ENCODE peak calls at places on chromosome 5, in six cellular contexts. One of them, this sample, is unnamed. For H3K4me1, the result is how much of the 10 kb centered on the place peaks cover.

GRCh38 chr5:92916036-92916435 is 665.0 kb downstream of the NR2F1-AS1 start:
- DNase-seq in SK-N-SH: no peak
- DNase-seq in HCT116: no peak
- DNase-seq in OCI-LY7: no peak
- DNase-seq in neural progenitor cell: no peak
- DNase-seq in MM.1S: no peak
- DNase-seq in this sample: peak

GRCh38 chr5:175444060-175444904 is at the start of gene DRD1:
- DNase-seq in SK-N-SH: peak
- DNase-seq in HCT116: no peak
- DNase-seq in OCI-LY7: peak
- DNase-seq in neural progenitor cell: peak
- DNase-seq in MM.1S: peak
- DNase-seq in this sample: peak

GRCh38 chr5:50751064-50751657 is 84.7 kb downstream of the PARP8 start:
- DNase-seq in SK-N-SH: peak
- DNase-seq in HCT116: peak
- DNase-seq in OCI-LY7: peak
- DNase-seq in neural progenitor cell: peak
- DNase-seq in MM.1S: peak
- DNase-seq in this sample: peak

GRCh38 chr5:179278119-179278518 is 67.1 kb downstream of the ADAMTS2 start:
- DNase-seq in SK-N-SH: peak
- DNase-seq in HCT116: no peak
- DNase-seq in OCI-LY7: no peak
- DNase-seq in neural progenitor cell: no peak
- DNase-seq in MM.1S: no peak
- DNase-seq in this sample: no peak

GRCh38 chr5:14588145-14588544 is 6.6 kb downstream of the OTULINL start:
- DNase-seq in SK-N-SH: no peak
- DNase-seq in HCT116: no peak
- DNase-seq in OCI-LY7: no peak
- DNase-seq in neural progenitor cell: no peak
- DNase-seq in MM.1S: no peak
- DNase-seq in this sample: no peak

GRCh38 chr5:176697929-176698520 is 50.7 kb downstream of the TSPAN17 start:
- DNase-seq in SK-N-SH: no peak
- DNase-seq in HCT116: no peak
- DNase-seq in OCI-LY7: no peak
- DNase-seq in neural progenitor cell: peak
- DNase-seq in MM.1S: no peak
- DNase-seq in this sample: no peak

GRCh38 chr5:154320690-154321089 is 125.1 kb upstream of the SAP30L start:
- DNase-seq in SK-N-SH: no peak
- DNase-seq in HCT116: no peak
- DNase-seq in OCI-LY7: no peak
- DNase-seq in neural progenitor cell: no peak
- DNase-seq in MM.1S: no peak
- DNase-seq in this sample: no peak

GRCh38 chr5:3187846-3188425 is 407.7 kb upstream of the IRX1 start:
- DNase-seq in SK-N-SH: no peak
- DNase-seq in HCT116: no peak
- DNase-seq in OCI-LY7: no peak
- DNase-seq in neural progenitor cell: no peak
- DNase-seq in MM.1S: peak
- DNase-seq in this sample: no peak

GRCh38 chr5:136769900-136770684 is 404.7 kb upstream of the TRPC7 start:
- DNase-seq in SK-N-SH: peak
- DNase-seq in HCT116: peak
- DNase-seq in OCI-LY7: peak
- DNase-seq in neural progenitor cell: peak
- DNase-seq in MM.1S: peak
- DNase-seq in this sample: peak

GRCh38 chr5:96222129-96222528 is 210.9 kb downstream of the PCSK1 start:
- DNase-seq in SK-N-SH: no peak
- DNase-seq in HCT116: no peak
- DNase-seq in OCI-LY7: no peak
- DNase-seq in neural progenitor cell: no peak
- DNase-seq in MM.1S: no peak
- DNase-seq in this sample: no peak

GRCh38 chr5:9339206-9339818 is 206.6 kb downstream of the SEMA5A start:
- DNase-seq in SK-N-SH: peak
- DNase-seq in HCT116: no peak
- DNase-seq in OCI-LY7: peak
- DNase-seq in neural progenitor cell: peak
- DNase-seq in MM.1S: peak
- DNase-seq in this sample: no peak

GRCh38 chr5:132484386-132484715 is 6.2 kb downstream of the IRF1 start:
- DNase-seq in SK-N-SH: no peak
- DNase-seq in HCT116: no peak
- DNase-seq in OCI-LY7: no peak
- DNase-seq in neural progenitor cell: no peak
- DNase-seq in MM.1S: no peak
- DNase-seq in this sample: no peak
- H3K4me1 ChIP-seq in SK-N-SH: under half
- H3K4me1 ChIP-seq in HCT116: under half
- H3K4me1 ChIP-seq in OCI-LY7: under half
- H3K4me1 ChIP-seq in neural progenitor cell: under half
- H3K4me1 ChIP-seq in MM.1S: half or more
- H3K4me1 ChIP-seq in this sample: under half

DNA sequence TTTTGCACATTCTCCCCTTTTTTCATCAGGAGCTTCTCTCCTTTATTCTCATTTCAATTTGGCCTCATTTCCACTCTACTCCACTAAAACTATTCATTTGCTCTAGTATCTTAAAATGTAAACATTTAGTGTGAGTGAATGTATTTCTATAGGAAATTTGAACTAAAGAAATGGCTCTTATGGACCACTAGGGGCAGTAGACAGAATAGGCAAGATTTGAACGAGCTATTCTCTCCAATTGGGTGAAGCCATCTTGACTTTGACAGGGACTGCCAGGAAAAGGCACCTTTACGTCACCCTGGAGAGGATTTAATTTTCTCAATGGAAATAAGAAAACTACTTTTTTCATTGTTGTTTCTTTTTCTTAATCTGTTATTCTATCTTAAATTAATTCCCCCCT is 666.3 kb downstream of the DNAH5 start:
- DNase-seq in SK-N-SH: peak
- DNase-seq in HCT116: no peak
- DNase-seq in OCI-LY7: peak
- DNase-seq in neural progenitor cell: no peak
- DNase-seq in MM.1S: peak
- DNase-seq in this sample: no peak
- TF ChIP-seq CTCF in SK-N-SH: peak
- TF ChIP-seq CTCF in HCT116: no peak
- TF ChIP-seq CTCF in OCI-LY7: peak
- TF ChIP-seq CTCF in neural progenitor cell: peak
- TF ChIP-seq CTCF in MM.1S: peak
- TF ChIP-seq CTCF in this sample: peak

GRCh38 chr5:97388794-97389193 is 205.7 kb upstream of the RIOK2 start:
- DNase-seq in SK-N-SH: no peak
- DNase-seq in HCT116: no peak
- DNase-seq in OCI-LY7: no peak
- DNase-seq in neural progenitor cell: no peak
- DNase-seq in MM.1S: no peak
- DNase-seq in this sample: no peak
- TF ChIP-seq EZH2phosphoT487 in SK-N-SH: no peak
- TF ChIP-seq EZH2phosphoT487 in HCT116: no peak
- TF ChIP-seq EZH2phosphoT487 in OCI-LY7: no peak
- TF ChIP-seq EZH2phosphoT487 in neural progenitor cell: no peak
- TF ChIP-seq EZH2phosphoT487 in MM.1S: no peak
- TF ChIP-seq EZH2phosphoT487 in this sample: no peak

DNA sequence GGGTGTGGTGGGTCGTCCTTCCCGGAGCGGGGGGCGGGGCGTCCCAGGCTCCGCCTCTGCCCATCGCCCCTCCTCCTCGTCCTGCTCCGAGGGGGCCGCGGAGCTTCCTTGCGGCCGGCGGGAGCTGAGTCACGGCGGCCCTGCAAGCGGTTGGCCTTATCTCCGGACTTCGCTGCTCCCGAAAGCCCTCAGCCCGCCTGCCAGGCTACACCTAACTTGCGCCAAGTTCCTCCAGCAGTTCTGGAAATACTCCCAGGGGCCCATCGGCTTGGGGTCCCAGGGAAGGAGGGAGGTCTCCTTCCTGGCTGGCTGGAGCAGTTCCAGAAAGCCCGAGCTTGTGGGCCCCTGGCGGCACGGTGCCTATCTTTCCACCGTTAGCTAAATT is 54.2 kb upstream of the CDKN2AIPNL start:
- DNase-seq in SK-N-SH: peak
- DNase-seq in HCT116: peak
- DNase-seq in OCI-LY7: no peak
- DNase-seq in neural progenitor cell: peak
- DNase-seq in MM.1S: peak
- DNase-seq in this sample: peak
- H3K4me1 ChIP-seq in SK-N-SH: under half
- H3K4me1 ChIP-seq in HCT116: under half
- H3K4me1 ChIP-seq in OCI-LY7: under half
- H3K4me1 ChIP-seq in neural progenitor cell: under half
- H3K4me1 ChIP-seq in MM.1S: under half
- H3K4me1 ChIP-seq in this sample: under half

DNA sequence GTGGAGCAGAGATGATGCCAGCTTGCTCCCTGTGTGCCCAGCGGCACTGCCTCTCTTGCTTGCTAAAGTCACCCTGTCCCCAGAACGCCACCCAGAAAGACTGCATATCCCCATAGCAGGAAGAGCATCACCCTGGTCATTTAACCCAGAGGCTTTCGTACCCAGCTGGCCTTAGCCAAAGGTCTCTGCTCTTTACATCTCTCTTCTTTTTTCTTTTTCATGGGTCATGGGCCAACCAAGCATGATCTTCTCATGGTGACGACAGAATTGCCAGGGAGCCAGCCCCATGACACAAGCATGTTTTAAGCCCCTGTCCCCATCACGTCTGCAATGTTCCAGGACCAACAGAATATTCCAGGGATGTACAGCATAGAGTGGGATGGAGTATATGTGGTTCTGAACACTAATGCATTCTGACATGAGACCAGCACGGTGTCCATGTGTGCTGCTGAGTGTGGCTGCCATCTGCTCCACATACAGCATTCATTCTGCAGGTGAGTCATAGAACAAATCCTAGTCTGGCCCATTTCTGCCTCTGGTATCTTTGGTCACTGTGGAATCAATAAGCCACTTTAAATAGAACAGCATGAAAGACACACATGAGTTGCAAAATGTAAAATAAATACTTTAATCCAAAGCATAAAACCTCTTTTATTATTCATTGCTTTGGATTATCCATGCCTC is 203.0 kb downstream of the MED10 start:
- DNase-seq in SK-N-SH: no peak
- DNase-seq in HCT116: no peak
- DNase-seq in OCI-LY7: no peak
- DNase-seq in neural progenitor cell: no peak
- DNase-seq in MM.1S: no peak
- DNase-seq in this sample: no peak
- TF ChIP-seq CTCF in SK-N-SH: no peak
- TF ChIP-seq CTCF in HCT116: no peak
- TF ChIP-seq CTCF in OCI-LY7: no peak
- TF ChIP-seq CTCF in neural progenitor cell: no peak
- TF ChIP-seq CTCF in MM.1S: no peak
- TF ChIP-seq CTCF in this sample: no peak

DNA sequence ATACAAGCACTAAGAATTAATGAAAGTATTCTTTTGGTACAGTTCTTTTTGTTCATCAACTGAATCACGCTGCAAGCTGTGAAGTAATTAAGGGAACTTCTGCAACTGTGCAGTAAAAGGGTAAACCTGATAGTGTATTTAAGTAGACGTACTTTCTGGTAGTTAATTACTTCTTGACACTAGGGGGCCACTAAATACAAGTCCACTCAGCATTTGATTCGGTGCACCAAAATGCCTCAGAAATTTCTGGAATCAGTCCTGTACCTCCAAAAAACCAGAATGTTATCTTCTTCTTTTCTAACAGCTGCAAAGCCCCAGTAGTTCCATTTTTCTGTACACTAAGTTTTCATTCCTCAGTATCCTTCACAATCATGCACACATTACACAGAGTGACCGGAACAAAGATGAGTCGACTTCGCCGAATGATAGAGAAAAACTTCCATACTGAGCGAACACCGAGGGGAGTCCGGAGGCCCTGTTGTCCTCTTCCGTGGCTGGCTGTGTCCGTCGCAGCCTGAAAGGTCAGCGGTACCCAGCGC is 500 bp downstream of the GFM2 start:
- DNase-seq in SK-N-SH: peak
- DNase-seq in HCT116: peak
- DNase-seq in OCI-LY7: peak
- DNase-seq in neural progenitor cell: peak
- DNase-seq in MM.1S: peak
- DNase-seq in this sample: peak
- TF ChIP-seq EZH2phosphoT487 in SK-N-SH: no peak
- TF ChIP-seq EZH2phosphoT487 in HCT116: no peak
- TF ChIP-seq EZH2phosphoT487 in OCI-LY7: no peak
- TF ChIP-seq EZH2phosphoT487 in neural progenitor cell: no peak
- TF ChIP-seq EZH2phosphoT487 in MM.1S: no peak
- TF ChIP-seq EZH2phosphoT487 in this sample: no peak

GRCh38 chr5:149203896-149204544 is 62.7 kb downstream of the ABLIM3 start:
- DNase-seq in SK-N-SH: no peak
- DNase-seq in HCT116: no peak
- DNase-seq in OCI-LY7: no peak
- DNase-seq in neural progenitor cell: no peak
- DNase-seq in MM.1S: no peak
- DNase-seq in this sample: no peak

GRCh38 chr5:149198148-149198547 is 56.9 kb downstream of the ABLIM3 start:
- DNase-seq in SK-N-SH: no peak
- DNase-seq in HCT116: no peak
- DNase-seq in OCI-LY7: no peak
- DNase-seq in neural progenitor cell: no peak
- DNase-seq in MM.1S: no peak
- DNase-seq in this sample: no peak

GRCh38 chr5:149202910-149203451 is 61.7 kb downstream of the ABLIM3 start:
- DNase-seq in SK-N-SH: no peak
- DNase-seq in HCT116: no peak
- DNase-seq in OCI-LY7: no peak
- DNase-seq in neural progenitor cell: no peak
- DNase-seq in MM.1S: no peak
- DNase-seq in this sample: no peak

GRCh38 chr5:149200355-149200754 is 59.1 kb downstream of the ABLIM3 start:
- DNase-seq in SK-N-SH: no peak
- DNase-seq in HCT116: no peak
- DNase-seq in OCI-LY7: no peak
- DNase-seq in neural progenitor cell: no peak
- DNase-seq in MM.1S: no peak
- DNase-seq in this sample: no peak

DNA sequence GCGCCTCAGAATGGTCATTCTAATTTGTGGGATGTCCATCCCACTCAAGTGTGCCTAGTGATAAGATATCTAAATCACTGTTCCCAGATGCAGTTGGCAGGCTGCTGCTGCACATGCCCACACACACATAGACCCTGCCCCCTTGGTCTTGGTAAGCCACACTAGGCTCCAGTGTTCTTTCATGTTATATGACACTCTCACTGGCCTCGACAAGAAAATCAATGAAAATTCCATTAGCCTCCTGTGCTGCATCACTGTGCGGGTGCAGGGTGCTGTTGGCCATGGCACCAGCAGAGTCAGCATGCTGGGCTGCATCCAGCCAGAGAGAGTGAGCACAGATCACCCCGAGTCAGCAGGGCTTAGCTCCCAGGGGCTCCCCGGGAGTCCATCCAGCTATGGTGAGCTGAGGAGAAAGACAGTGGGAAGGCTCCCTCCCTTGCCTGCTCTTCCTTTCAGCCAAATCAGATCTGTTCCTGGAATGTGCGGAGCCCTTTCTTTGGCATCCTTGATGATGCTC is 59.9 kb downstream of the ABLIM3 start:
- DNase-seq in SK-N-SH: no peak
- DNase-seq in HCT116: no peak
- DNase-seq in OCI-LY7: no peak
- DNase-seq in neural progenitor cell: no peak
- DNase-seq in MM.1S: no peak
- DNase-seq in this sample: no peak
- H3K4me1 ChIP-seq in SK-N-SH: under half
- H3K4me1 ChIP-seq in HCT116: half or more
- H3K4me1 ChIP-seq in OCI-LY7: under half
- H3K4me1 ChIP-seq in neural progenitor cell: under half
- H3K4me1 ChIP-seq in MM.1S: under half
- H3K4me1 ChIP-seq in this sample: under half

GRCh38 chr5:172095368-172095960 is 89.0 kb upstream of the FBXW11 start:
- DNase-seq in SK-N-SH: no peak
- DNase-seq in HCT116: no peak
- DNase-seq in OCI-LY7: no peak
- DNase-seq in neural progenitor cell: no peak
- DNase-seq in MM.1S: no peak
- DNase-seq in this sample: no peak
- TF ChIP-seq CTCF in SK-N-SH: no peak
- TF ChIP-seq CTCF in HCT116: no peak
- TF ChIP-seq CTCF in OCI-LY7: peak
- TF ChIP-seq CTCF in neural progenitor cell: peak
- TF ChIP-seq CTCF in MM.1S: no peak
- TF ChIP-seq CTCF in this sample: no peak